ENCODE peak calls at places on chromosomes 7 and 10, in nine cellular contexts. P is breast epithelium; U is hepatocyte; J is PC-9; W is cardiac muscle cell; F is psoas muscle; E is prostate gland; O is fibroblast of lung; R is effector memory CD4-positive, alpha-beta T cell. G is an unnamed sample.

GRCh38 chr10:125694874-125695273 is 11.9 kb upstream of the TEX36 start:
- DNase-seq in W (no peak), F (no peak), J (peak), U (peak), R (no peak), E (peak), O (peak), P (no peak), G (no peak)

GRCh38 chr7:74364061-74364460 is 74.9 kb downstream of the CLIP2 start:
- DNase-seq in J (no peak), F (no peak), W (no peak), O (no peak), P (no peak), E (no peak), R (no peak), U (no peak), G (no peak)

GRCh38 chr10:109977382-109977806 is 30.4 kb upstream of the ADD3 start:
- DNase-seq in O (peak), P (no peak), U (peak), F (peak), J (no peak), E (no peak), R (no peak), W (no peak), G (no peak)

GRCh38 chr10:101241840-101242707 is 12.8 kb upstream of the LBX1 start:
- DNase-seq in U (no peak), J (no peak), O (no peak), F (peak), W (no peak), E (no peak), P (no peak), R (no peak), G (no peak)

GRCh38 chr10:131099028-131099427 is 212.5 kb downstream of the TCERG1L start:
- DNase-seq in E (peak), J (peak), R (no peak), W (no peak), P (peak), O (no peak), F (no peak), U (no peak), G (no peak)

GRCh38 chr7:51639661-51640340 is 323.2 kb upstream of the COBL start:
- DNase-seq in P (no peak), E (no peak), U (no peak), J (no peak), R (no peak), W (no peak), O (peak), F (no peak), G (no peak)

GRCh38 chr7:151309306-151309705 is 32.3 kb upstream of the NUB1 start:
- DNase-seq in O (peak), U (no peak), J (no peak), E (no peak), R (no peak), P (no peak), W (no peak), F (no peak), G (no peak)

GRCh38 chr7:699260-700170 is 27.0 kb upstream of the DNAAF5 start:
- DNase-seq in P (no peak), J (no peak), E (no peak), R (no peak), O (no peak), W (no peak), F (no peak), U (no peak), G (peak)

GRCh38 chr7:28682811-28683210 is 270.5 kb downstream of the CREB5 start:
- DNase-seq in O (peak), F (peak), R (no peak), E (no peak), W (no peak), U (no peak), J (no peak), P (no peak), G (no peak)

GRCh38 chr10:112875474-112876267 is 74.4 kb upstream of the TCF7L2 start:
- DNase-seq in R (no peak), E (no peak), U (peak), J (peak), W (no peak), O (peak), F (no peak), P (no peak), G (no peak)

GRCh38 chr10:132646443-132647097 is 109.0 kb downstream of the INPP5A start:
- DNase-seq in J (no peak), O (no peak), R (no peak), U (no peak), F (peak), P (peak), W (no peak), E (no peak), G (peak)

GRCh38 chr10:124151466-124152095 is 58.2 kb upstream of the CHST15 start:
- DNase-seq in J (no peak), W (no peak), R (no peak), O (no peak), F (no peak), U (no peak), P (no peak), E (no peak), G (no peak)
- H3K27ac ChIP-seq in J (peak), W (no peak), R (no peak), O (no peak), F (peak), U (no peak), P (peak), E (no peak), G (peak)

GRCh38 chr10:123013456-123014419 is 4.9 kb downstream of the ACADSB start:
- DNase-seq in W (no peak), J (no peak), O (peak), F (no peak), U (no peak), R (no peak), E (no peak), P (no peak), G (no peak)

GRCh38 chr10:123014772-123015171 is 6.0 kb downstream of the ACADSB start:
- DNase-seq in P (no peak), E (no peak), R (no peak), J (no peak), W (no peak), U (no peak), O (no peak), F (no peak), G (no peak)

GRCh38 chr10:123018531-123018930 is 9.7 kb downstream of the ACADSB start:
- DNase-seq in J (no peak), R (no peak), F (no peak), P (no peak), W (no peak), E (no peak), U (no peak), O (no peak), G (no peak)

GRCh38 chr10:123017421-123018165 is 8.8 kb downstream of the ACADSB start:
- DNase-seq in J (no peak), W (no peak), F (no peak), R (no peak), O (no peak), P (no peak), E (peak), U (peak), G (no peak)

DNA sequence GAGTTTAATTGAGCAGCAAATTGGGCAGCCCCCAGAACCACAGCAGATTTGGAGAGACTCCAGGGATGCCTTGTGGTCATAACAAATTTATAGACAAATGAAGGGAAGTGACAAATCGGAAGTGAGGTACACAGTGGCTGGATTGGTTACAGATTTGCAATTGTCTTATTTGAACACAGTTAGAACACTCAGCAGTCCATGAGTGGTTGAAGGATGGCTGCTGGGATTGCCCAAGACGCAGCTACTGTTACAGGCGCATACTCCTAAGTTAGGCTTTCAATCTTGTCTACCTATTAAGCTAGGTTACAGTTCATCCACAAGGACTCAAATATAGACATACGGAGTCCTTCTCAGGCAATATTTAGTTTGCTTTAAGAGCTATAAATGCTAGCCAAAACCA is 7.4 kb downstream of the ACADSB start:
- DNase-seq in E (no peak), U (no peak), O (no peak), P (no peak), J (no peak), F (no peak), W (no peak), R (no peak), G (no peak)
- H3K4me3 ChIP-seq in E (no peak), U (no peak), O (no peak), P (no peak), J (no peak), F (no peak), W (no peak), R (no peak), G (no peak)

GRCh38 chr10:49185213-49185612 is 3.0 kb downstream of the TMEM273 start:
- DNase-seq in J (no peak), F (no peak), P (no peak), W (no peak), R (no peak), O (no peak), U (no peak), E (no peak), G (no peak)

GRCh38 chr10:49182776-49183175 is 5.4 kb downstream of the TMEM273 start:
- DNase-seq in R (no peak), J (no peak), F (no peak), P (no peak), W (no peak), U (no peak), O (no peak), E (no peak), G (no peak)

GRCh38 chr10:49186613-49187012 is 1.6 kb downstream of the TMEM273 start:
- DNase-seq in U (no peak), J (no peak), P (no peak), F (no peak), W (no peak), O (no peak), E (no peak), R (no peak), G (no peak)

GRCh38 chr10:49184642-49185111 is 3.5 kb downstream of the TMEM273 start:
- DNase-seq in R (no peak), F (no peak), E (no peak), U (no peak), P (no peak), J (no peak), O (no peak), W (no peak), G (no peak)

GRCh38 chr10:49183596-49184542 is 4.3 kb downstream of the TMEM273 start:
- DNase-seq in O (no peak), R (no peak), W (no peak), U (no peak), P (no peak), F (no peak), J (no peak), E (no peak), G (no peak)
- H3K27ac ChIP-seq in O (no peak), R (peak), W (no peak), U (no peak), P (no peak), F (no peak), J (no peak), E (no peak), G (no peak)

GRCh38 chr7:69358163-69358821 is 240.0 kb upstream of the AUTS2 start:
- DNase-seq in U (peak), J (no peak), O (no peak), W (peak), F (no peak), P (no peak), R (no peak), E (no peak), G (no peak)
- H3K4me3 ChIP-seq in U (no peak), J (no peak), O (no peak), W (no peak), F (no peak), P (no peak), R (no peak), E (no peak), G (no peak)

DNA sequence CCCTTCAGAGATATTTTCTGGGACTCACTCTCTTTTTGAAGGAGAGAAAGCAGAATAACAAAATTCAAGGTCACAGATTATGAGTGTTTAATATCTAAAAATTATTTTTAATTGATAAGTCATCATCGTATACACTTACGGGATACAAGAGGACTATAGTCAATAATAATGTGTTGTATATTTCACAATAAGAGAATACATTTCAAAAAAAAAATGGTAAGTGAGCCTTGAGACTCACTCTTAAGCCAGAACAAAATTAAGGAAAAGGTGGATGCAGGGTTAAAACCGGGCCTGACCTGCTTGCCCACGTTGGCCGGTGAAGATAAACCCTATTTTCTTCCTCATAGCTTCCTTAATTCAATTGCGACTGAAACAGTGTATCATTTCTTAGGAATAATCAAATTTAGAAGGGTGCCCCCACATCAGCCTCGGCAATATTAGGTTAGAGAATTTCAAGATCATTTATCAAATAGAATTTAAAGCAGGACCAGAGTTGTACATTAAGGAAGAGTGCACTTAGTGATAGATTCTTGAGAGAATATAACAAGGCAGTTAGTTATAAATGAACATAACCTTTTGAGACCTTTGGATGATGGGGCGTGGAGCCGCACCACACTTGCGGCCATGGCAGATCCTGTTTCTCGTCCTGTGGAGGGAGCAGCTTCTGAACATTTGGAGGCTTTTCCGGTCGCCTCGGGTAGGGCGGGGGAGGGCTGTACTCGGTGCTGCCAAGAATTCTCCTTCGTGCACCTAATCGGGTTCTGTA is 321.8 kb downstream of the PAXIP1 start:
- DNase-seq in E (no peak), U (no peak), W (no peak), F (no peak), R (no peak), J (no peak), O (no peak), P (no peak), G (no peak)
- H3K27ac ChIP-seq in E (no peak), U (no peak), W (no peak), F (no peak), R (no peak), J (no peak), O (no peak), P (no peak), G (no peak)

GRCh38 chr7:110181768-110182167 is 909.2 kb upstream of the LRRN3 start:
- DNase-seq in J (no peak), O (no peak), U (no peak), P (no peak), W (no peak), R (no peak), E (no peak), F (no peak), G (no peak)

GRCh38 chr7:110177463-110177862 is 913.5 kb upstream of the LRRN3 start:
- DNase-seq in W (no peak), J (no peak), R (no peak), U (no peak), O (no peak), P (no peak), F (no peak), E (no peak), G (no peak)

GRCh38 chr7:110179037-110179436 is 911.9 kb upstream of the LRRN3 start:
- DNase-seq in W (no peak), U (no peak), R (no peak), F (no peak), O (no peak), J (no peak), E (no peak), P (no peak), G (no peak)
- H3K4me3 ChIP-seq in W (no peak), U (no peak), R (no peak), F (no peak), O (no peak), J (no peak), E (no peak), P (no peak), G (no peak)

GRCh38 chr7:47536705-47537611 is 45.0 kb downstream of the TNS3 start:
- DNase-seq in W (peak), R (no peak), U (peak), P (peak), F (peak), E (peak), J (no peak), O (peak), G (peak)
- H3K27ac ChIP-seq in W (no peak), R (no peak), U (peak), P (no peak), F (peak), E (no peak), J (no peak), O (no peak), G (no peak)

DNA sequence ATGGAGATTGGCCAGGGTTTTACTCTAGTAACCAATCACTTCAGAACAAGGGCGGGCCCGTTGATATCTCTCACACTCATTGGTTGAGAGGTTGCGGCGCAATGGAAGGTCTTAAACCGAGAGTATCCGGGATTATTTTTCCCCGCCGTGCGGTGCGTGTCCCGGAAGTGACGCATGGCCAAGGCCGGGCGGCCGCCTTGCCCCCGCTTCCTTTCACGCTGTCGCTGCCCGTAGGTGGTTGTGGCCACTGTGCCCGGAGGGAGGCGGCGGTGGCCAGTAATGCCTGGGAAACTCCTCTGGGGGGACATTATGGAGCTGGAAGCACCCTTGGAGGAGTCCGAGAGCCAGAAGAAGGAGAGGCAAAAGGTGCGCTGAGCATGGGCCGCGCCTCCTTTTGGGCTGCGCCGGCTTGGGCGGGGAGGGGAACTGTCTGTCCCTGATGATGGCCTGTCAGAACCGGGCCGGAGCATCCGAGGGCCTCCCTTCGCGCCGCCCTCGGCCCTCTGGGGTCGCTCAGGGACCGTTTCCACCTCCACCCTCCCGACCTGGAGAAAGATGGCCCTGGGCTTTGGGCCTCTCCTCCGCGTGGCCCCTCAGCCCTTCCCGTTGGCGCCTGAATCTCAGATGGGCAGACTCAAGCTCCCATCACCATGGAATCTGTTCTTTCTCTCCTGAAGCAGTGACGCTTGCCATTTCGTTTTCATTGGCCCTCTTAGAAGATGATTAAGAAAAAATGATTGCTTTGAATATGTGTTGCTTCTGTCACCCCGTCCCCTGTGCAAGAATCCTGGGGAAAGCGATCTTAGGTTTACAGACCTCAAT is at the start of gene DDX50:
- DNase-seq in J (peak), U (peak), O (peak), R (peak), F (peak), E (peak), P (peak), W (peak), G (peak)
- H3K4me3 ChIP-seq in J (peak), U (peak), O (peak), R (peak), F (peak), E (peak), P (peak), W (peak), G (peak)

DNA sequence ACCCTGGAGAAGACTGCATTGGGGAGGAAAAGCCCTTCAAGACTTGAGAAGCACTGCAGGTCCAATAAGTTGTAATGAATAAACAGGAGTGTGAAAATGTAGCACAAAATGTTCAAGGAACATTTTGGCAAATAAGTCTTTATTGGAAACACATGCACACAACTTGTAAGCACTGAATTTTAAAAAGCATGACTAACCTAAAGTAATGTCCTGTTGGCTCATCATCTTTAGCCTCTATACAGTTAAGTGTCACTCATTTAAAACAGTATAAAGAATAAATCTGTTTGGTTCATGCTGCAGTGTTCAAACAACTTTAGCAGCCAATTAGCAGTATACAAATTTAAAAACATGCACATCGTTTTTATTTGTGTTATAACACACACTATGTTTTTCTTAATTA is 108.6 kb downstream of the CDK6 start:
- DNase-seq in F (no peak), E (no peak), W (no peak), R (no peak), J (no peak), O (peak), U (no peak), P (no peak), G (no peak)
- H3K27ac ChIP-seq in F (no peak), E (no peak), W (peak), R (no peak), J (no peak), O (no peak), U (no peak), P (no peak), G (no peak)

G was measured in thyroid gland.